ENCODE peak calls at places on chromosomes 11 and 22, in seven cellular contexts. One of them, this sample, is unnamed. For H3K4me1 and H3K36me3, the result is how much of the 10 kb centered on the place peaks cover.

GRCh38 chr11:6637871-6638270 is 17.7 kb downstream of the DCHS1 start:
- DNase-seq in PC-3: no peak
- DNase-seq in aorta: peak
- DNase-seq in tibial nerve: no peak
- DNase-seq in MM.1S: no peak
- DNase-seq in CD4-positive, CD25-positive, alpha-beta regulatory T cell: no peak
- DNase-seq in astrocyte: peak
- DNase-seq in this sample: no peak

GRCh38 chr11:106473089-106473722 is 395.7 kb downstream of the AASDHPPT start:
- DNase-seq in astrocyte: no peak
- DNase-seq in MM.1S: no peak
- DNase-seq in PC-3: peak
- DNase-seq in tibial nerve: no peak
- DNase-seq in aorta: no peak
- DNase-seq in CD4-positive, CD25-positive, alpha-beta regulatory T cell: no peak
- DNase-seq in this sample: no peak

GRCh38 chr11:134037093-134037908 is 31.6 kb upstream of the JAM3 start:
- DNase-seq in MM.1S: no peak
- DNase-seq in PC-3: peak
- DNase-seq in astrocyte: peak
- DNase-seq in CD4-positive, CD25-positive, alpha-beta regulatory T cell: peak
- DNase-seq in tibial nerve: peak
- DNase-seq in aorta: peak
- DNase-seq in this sample: peak

GRCh38 chr11:116847612-116848011 is 10.2 kb upstream of the APOA1 start:
- DNase-seq in astrocyte: no peak
- DNase-seq in tibial nerve: no peak
- DNase-seq in MM.1S: no peak
- DNase-seq in aorta: no peak
- DNase-seq in CD4-positive, CD25-positive, alpha-beta regulatory T cell: no peak
- DNase-seq in PC-3: no peak
- DNase-seq in this sample: no peak

GRCh38 chr11:81886406-81887075 is 847.1 kb downstream of the FAM181B start:
- DNase-seq in astrocyte: no peak
- DNase-seq in tibial nerve: no peak
- DNase-seq in PC-3: no peak
- DNase-seq in MM.1S: no peak
- DNase-seq in CD4-positive, CD25-positive, alpha-beta regulatory T cell: no peak
- DNase-seq in aorta: no peak
- DNase-seq in this sample: no peak

GRCh38 chr22:17970205-17970708 is 54.1 kb downstream of the MICAL3 start:
- DNase-seq in aorta: no peak
- DNase-seq in astrocyte: peak
- DNase-seq in PC-3: no peak
- DNase-seq in MM.1S: no peak
- DNase-seq in tibial nerve: no peak
- DNase-seq in CD4-positive, CD25-positive, alpha-beta regulatory T cell: no peak
- DNase-seq in this sample: no peak

GRCh38 chr11:1817511-1817910 is 17.3 kb upstream of the SYT8 start:
- DNase-seq in astrocyte: no peak
- DNase-seq in PC-3: peak
- DNase-seq in aorta: no peak
- DNase-seq in MM.1S: no peak
- DNase-seq in CD4-positive, CD25-positive, alpha-beta regulatory T cell: no peak
- DNase-seq in tibial nerve: no peak
- DNase-seq in this sample: no peak

GRCh38 chr11:45023065-45023365 is 72.3 kb upstream of the TP53I11 start:
- DNase-seq in tibial nerve: no peak
- DNase-seq in aorta: no peak
- DNase-seq in PC-3: no peak
- DNase-seq in astrocyte: peak
- DNase-seq in MM.1S: no peak
- DNase-seq in CD4-positive, CD25-positive, alpha-beta regulatory T cell: no peak
- DNase-seq in this sample: no peak

GRCh38 chr11:12506502-12506921 is 129.1 kb downstream of the PARVA start:
- DNase-seq in PC-3: no peak
- DNase-seq in CD4-positive, CD25-positive, alpha-beta regulatory T cell: no peak
- DNase-seq in tibial nerve: no peak
- DNase-seq in astrocyte: peak
- DNase-seq in aorta: no peak
- DNase-seq in MM.1S: no peak
- DNase-seq in this sample: no peak

GRCh38 chr11:79670846-79671245 is 230.0 kb upstream of the TENM4 start:
- DNase-seq in astrocyte: no peak
- DNase-seq in PC-3: no peak
- DNase-seq in MM.1S: no peak
- DNase-seq in aorta: no peak
- DNase-seq in CD4-positive, CD25-positive, alpha-beta regulatory T cell: no peak
- DNase-seq in tibial nerve: no peak
- DNase-seq in this sample: no peak

GRCh38 chr11:132311703-132312102 is 941.3 kb downstream of the NTM start:
- DNase-seq in MM.1S: no peak
- DNase-seq in tibial nerve: no peak
- DNase-seq in PC-3: no peak
- DNase-seq in CD4-positive, CD25-positive, alpha-beta regulatory T cell: no peak
- DNase-seq in aorta: no peak
- DNase-seq in astrocyte: no peak
- DNase-seq in this sample: no peak

GRCh38 chr11:83389975-83390374 is 103.8 kb upstream of the CCDC90B start:
- DNase-seq in CD4-positive, CD25-positive, alpha-beta regulatory T cell: no peak
- DNase-seq in MM.1S: no peak
- DNase-seq in PC-3: no peak
- DNase-seq in tibial nerve: no peak
- DNase-seq in aorta: no peak
- DNase-seq in astrocyte: no peak
- DNase-seq in this sample: no peak

GRCh38 chr11:69290791-69291190 is 3.2 kb upstream of the MYEOV start:
- DNase-seq in PC-3: no peak
- DNase-seq in aorta: peak
- DNase-seq in CD4-positive, CD25-positive, alpha-beta regulatory T cell: no peak
- DNase-seq in astrocyte: no peak
- DNase-seq in MM.1S: no peak
- DNase-seq in tibial nerve: no peak
- DNase-seq in this sample: no peak

GRCh38 chr22:42268852-42269406 is 1.5 kb downstream of the TCF20 start:
- DNase-seq in astrocyte: no peak
- DNase-seq in CD4-positive, CD25-positive, alpha-beta regulatory T cell: peak
- DNase-seq in PC-3: no peak
- DNase-seq in aorta: no peak
- DNase-seq in tibial nerve: no peak
- DNase-seq in MM.1S: no peak
- DNase-seq in this sample: no peak

GRCh38 chr11:118618115-118618990 is 10.9 kb downstream of the PHLDB1 start:
- DNase-seq in tibial nerve: peak
- DNase-seq in aorta: peak
- DNase-seq in CD4-positive, CD25-positive, alpha-beta regulatory T cell: no peak
- DNase-seq in MM.1S: no peak
- DNase-seq in astrocyte: peak
- DNase-seq in PC-3: peak
- DNase-seq in this sample: no peak

GRCh38 chr22:29073618-29074275 is 912 bp downstream of the KREMEN1 start:
- DNase-seq in PC-3: no peak
- DNase-seq in astrocyte: no peak
- DNase-seq in MM.1S: no peak
- DNase-seq in CD4-positive, CD25-positive, alpha-beta regulatory T cell: no peak
- DNase-seq in tibial nerve: no peak
- DNase-seq in aorta: peak
- DNase-seq in this sample: peak

GRCh38 chr22:29071261-29072045 is 1.4 kb upstream of the KREMEN1 start:
- DNase-seq in aorta: peak
- DNase-seq in astrocyte: peak
- DNase-seq in tibial nerve: no peak
- DNase-seq in MM.1S: peak
- DNase-seq in CD4-positive, CD25-positive, alpha-beta regulatory T cell: peak
- DNase-seq in PC-3: peak
- DNase-seq in this sample: no peak

GRCh38 chr22:29072193-29072978 is 449 bp upstream of the KREMEN1 start:
- DNase-seq in astrocyte: no peak
- DNase-seq in MM.1S: peak
- DNase-seq in aorta: peak
- DNase-seq in CD4-positive, CD25-positive, alpha-beta regulatory T cell: peak
- DNase-seq in tibial nerve: peak
- DNase-seq in PC-3: peak
- DNase-seq in this sample: peak

GRCh38 chr22:29074276-29074625 is 1.4 kb downstream of the KREMEN1 start:
- DNase-seq in CD4-positive, CD25-positive, alpha-beta regulatory T cell: no peak
- DNase-seq in tibial nerve: no peak
- DNase-seq in PC-3: no peak
- DNase-seq in aorta: no peak
- DNase-seq in MM.1S: no peak
- DNase-seq in astrocyte: no peak
- DNase-seq in this sample: no peak

DNA sequence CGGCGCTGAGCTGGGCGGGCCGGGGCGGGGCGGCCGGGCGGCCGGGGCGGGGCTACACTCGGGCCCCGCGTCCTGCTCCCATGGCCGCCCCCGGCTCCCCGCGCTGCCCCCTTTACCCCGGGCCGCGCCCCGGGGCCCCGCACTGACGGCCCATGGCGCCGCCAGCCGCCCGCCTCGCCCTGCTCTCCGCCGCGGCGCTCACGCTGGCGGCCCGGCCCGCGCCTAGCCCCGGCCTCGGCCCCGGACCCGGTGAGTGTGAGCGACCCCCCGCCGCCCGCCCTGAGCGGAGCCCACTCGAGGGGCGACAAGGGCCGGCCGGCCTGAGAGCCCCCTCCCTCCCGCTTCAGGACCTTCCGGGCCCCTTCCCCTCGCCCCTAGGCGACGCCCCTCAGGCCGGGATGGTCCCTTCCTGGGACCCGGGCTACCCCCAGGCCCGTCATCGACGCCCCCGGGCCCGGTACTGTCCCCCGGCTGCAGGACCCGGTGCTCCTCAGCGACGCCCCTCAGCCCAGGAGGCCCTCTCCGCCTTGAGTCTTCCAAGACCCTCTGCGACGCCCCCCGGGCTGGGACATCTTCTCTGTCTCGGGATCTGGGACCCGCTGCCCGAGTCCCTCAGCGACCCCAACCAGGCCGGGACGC is at the start of gene KREMEN1:
- DNase-seq in CD4-positive, CD25-positive, alpha-beta regulatory T cell: no peak
- DNase-seq in PC-3: no peak
- DNase-seq in tibial nerve: no peak
- DNase-seq in MM.1S: no peak
- DNase-seq in aorta: peak
- DNase-seq in astrocyte: no peak
- DNase-seq in this sample: no peak
- H3K4me1 ChIP-seq in CD4-positive, CD25-positive, alpha-beta regulatory T cell: under half
- H3K4me1 ChIP-seq in PC-3: under half
- H3K4me1 ChIP-seq in tibial nerve: under half
- H3K4me1 ChIP-seq in MM.1S: under half
- H3K4me1 ChIP-seq in aorta: under half
- H3K4me1 ChIP-seq in astrocyte: under half
- H3K4me1 ChIP-seq in this sample: under half

GRCh38 chr11:61810671-61811175 is 6.1 kb downstream of the FADS1 start:
- DNase-seq in MM.1S: no peak
- DNase-seq in CD4-positive, CD25-positive, alpha-beta regulatory T cell: no peak
- DNase-seq in tibial nerve: no peak
- DNase-seq in PC-3: no peak
- DNase-seq in aorta: no peak
- DNase-seq in astrocyte: no peak
- DNase-seq in this sample: no peak
- H3K36me3 ChIP-seq in MM.1S: under half
- H3K36me3 ChIP-seq in CD4-positive, CD25-positive, alpha-beta regulatory T cell: under half
- H3K36me3 ChIP-seq in tibial nerve: under half
- H3K36me3 ChIP-seq in PC-3: under half
- H3K36me3 ChIP-seq in aorta: under half
- H3K36me3 ChIP-seq in astrocyte: under half
- H3K36me3 ChIP-seq in this sample: under half

GRCh38 chr11:46295312-46295995 is 18.0 kb downstream of the CREB3L1 start:
- DNase-seq in CD4-positive, CD25-positive, alpha-beta regulatory T cell: peak
- DNase-seq in tibial nerve: peak
- DNase-seq in aorta: peak
- DNase-seq in MM.1S: peak
- DNase-seq in astrocyte: peak
- DNase-seq in PC-3: no peak
- DNase-seq in this sample: peak

GRCh38 chr11:46295996-46296519 is 18.6 kb downstream of the CREB3L1 start:
- DNase-seq in aorta: no peak
- DNase-seq in MM.1S: no peak
- DNase-seq in CD4-positive, CD25-positive, alpha-beta regulatory T cell: no peak
- DNase-seq in astrocyte: no peak
- DNase-seq in PC-3: no peak
- DNase-seq in tibial nerve: no peak
- DNase-seq in this sample: no peak

GRCh38 chr11:46293616-46294015 is 16.2 kb downstream of the CREB3L1 start:
- DNase-seq in aorta: peak
- DNase-seq in CD4-positive, CD25-positive, alpha-beta regulatory T cell: no peak
- DNase-seq in PC-3: peak
- DNase-seq in tibial nerve: no peak
- DNase-seq in MM.1S: no peak
- DNase-seq in astrocyte: peak
- DNase-seq in this sample: no peak

GRCh38 chr11:46293066-46293465 is 15.6 kb downstream of the CREB3L1 start:
- DNase-seq in MM.1S: no peak
- DNase-seq in tibial nerve: no peak
- DNase-seq in astrocyte: no peak
- DNase-seq in PC-3: no peak
- DNase-seq in aorta: no peak
- DNase-seq in CD4-positive, CD25-positive, alpha-beta regulatory T cell: no peak
- DNase-seq in this sample: no peak

DNA sequence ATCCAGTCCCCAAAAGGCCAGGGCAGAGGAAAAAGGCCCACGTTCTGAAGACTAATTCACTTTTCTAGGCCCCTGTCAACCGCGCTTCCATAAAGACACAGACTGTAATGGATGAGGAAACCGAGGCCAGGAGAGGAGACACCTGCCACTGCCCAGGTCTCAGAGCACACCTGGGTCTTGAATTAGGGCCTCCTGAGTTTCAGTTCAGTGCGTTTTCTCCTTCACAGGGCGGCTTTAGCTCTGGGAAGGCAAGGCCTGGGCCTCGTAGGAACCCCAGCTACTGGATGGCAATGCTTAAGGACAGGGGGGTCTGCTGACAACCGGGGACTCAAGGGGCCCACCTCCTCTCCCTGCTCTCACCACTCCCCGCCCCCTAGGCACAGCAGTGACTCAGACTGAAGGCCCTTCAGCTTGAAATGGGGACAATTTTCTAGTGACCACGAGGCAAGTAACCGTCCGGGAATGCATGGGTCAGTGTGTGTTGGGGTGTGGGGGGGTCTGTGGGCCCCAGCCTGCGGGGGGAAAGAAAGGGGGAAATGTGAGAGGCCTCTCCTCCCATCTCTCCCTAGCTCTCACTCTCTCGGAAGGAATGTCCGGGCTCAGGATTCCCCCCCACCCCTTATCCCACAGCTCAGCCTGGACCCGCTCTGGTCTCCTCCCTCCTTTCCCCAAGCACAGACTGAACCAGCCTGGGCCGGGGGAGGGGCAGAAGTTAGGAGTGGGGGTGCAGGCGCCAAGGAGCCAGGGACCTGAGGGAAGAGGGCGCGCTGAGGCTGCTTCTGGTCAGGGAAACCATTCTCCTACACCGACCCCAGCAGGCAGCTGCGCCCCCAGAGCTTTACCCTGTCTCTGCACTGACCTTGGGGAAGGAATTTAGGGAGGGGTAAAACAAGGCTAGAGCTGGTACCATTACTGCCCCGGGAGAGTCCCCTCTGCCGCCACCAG is 17.2 kb downstream of the CREB3L1 start:
- DNase-seq in MM.1S: no peak
- DNase-seq in tibial nerve: no peak
- DNase-seq in astrocyte: peak
- DNase-seq in CD4-positive, CD25-positive, alpha-beta regulatory T cell: no peak
- DNase-seq in aorta: no peak
- DNase-seq in PC-3: peak
- DNase-seq in this sample: no peak
- H3K27ac ChIP-seq in MM.1S: no peak
- H3K27ac ChIP-seq in tibial nerve: no peak
- H3K27ac ChIP-seq in astrocyte: peak
- H3K27ac ChIP-seq in CD4-positive, CD25-positive, alpha-beta regulatory T cell: no peak
- H3K27ac ChIP-seq in aorta: no peak
- H3K27ac ChIP-seq in PC-3: peak
- H3K27ac ChIP-seq in this sample: peak

GRCh38 chr11:72067266-72067665 is 13.1 kb downstream of the NUMA1 start:
- DNase-seq in aorta: no peak
- DNase-seq in tibial nerve: no peak
- DNase-seq in CD4-positive, CD25-positive, alpha-beta regulatory T cell: no peak
- DNase-seq in MM.1S: no peak
- DNase-seq in PC-3: no peak
- DNase-seq in astrocyte: no peak
- DNase-seq in this sample: no peak
- H3K4me1 ChIP-seq in aorta: under half
- H3K4me1 ChIP-seq in tibial nerve: half or more
- H3K4me1 ChIP-seq in CD4-positive, CD25-positive, alpha-beta regulatory T cell: under half
- H3K4me1 ChIP-seq in MM.1S: under half
- H3K4me1 ChIP-seq in PC-3: under half
- H3K4me1 ChIP-seq in astrocyte: under half
- H3K4me1 ChIP-seq in this sample: under half

This sample was measured in CD8-positive, alpha-beta memory T cell.